ENCODE peak calls at places on chromosome 10, in five cellular contexts. One of them, this sample, is unnamed.

GRCh38 chr10:13659887-13660544 is 73.3 kb downstream of the PRPF18 start:
- DNase-seq in MM.1S: peak; percentile 35
- DNase-seq in cardiac muscle cell: peak; percentile 85
- DNase-seq in osteocyte: no peak
- DNase-seq in A549: peak; percentile 59
- DNase-seq in this sample: peak; percentile 66

GRCh38 chr10:62554632-62555199 is 180.5 kb downstream of the ZNF365 start:
- DNase-seq in cardiac muscle cell: peak; percentile 71
- DNase-seq in MM.1S: peak; percentile 43
- DNase-seq in A549: no peak
- DNase-seq in osteocyte: no peak
- DNase-seq in this sample: no peak

GRCh38 chr10:126570631-126571170 is 99.8 kb downstream of the C10orf90 start:
- DNase-seq in osteocyte: no peak
- DNase-seq in A549: no peak
- DNase-seq in MM.1S: no peak
- DNase-seq in cardiac muscle cell: no peak
- DNase-seq in this sample: no peak

GRCh38 chr10:80486151-80486692 is 32.1 kb downstream of the TSPAN14 start:
- DNase-seq in A549: no peak
- DNase-seq in MM.1S: no peak
- DNase-seq in osteocyte: no peak
- DNase-seq in cardiac muscle cell: no peak
- DNase-seq in this sample: no peak

GRCh38 chr10:28939352-28940157 is 262.2 kb downstream of the BAMBI start:
- DNase-seq in A549: peak; percentile 92
- DNase-seq in osteocyte: no peak
- DNase-seq in cardiac muscle cell: peak; percentile 98
- DNase-seq in MM.1S: no peak
- DNase-seq in this sample: no peak

GRCh38 chr10:28940158-28940888 is 263.0 kb downstream of the BAMBI start:
- DNase-seq in A549: peak; percentile 19
- DNase-seq in osteocyte: no peak
- DNase-seq in MM.1S: no peak
- DNase-seq in cardiac muscle cell: no peak
- DNase-seq in this sample: no peak

GRCh38 chr10:86953747-86954680 is 3.4 kb downstream of the MMRN2 start:
- DNase-seq in cardiac muscle cell: peak; percentile 86
- DNase-seq in A549: no peak
- DNase-seq in MM.1S: no peak
- DNase-seq in osteocyte: no peak
- DNase-seq in this sample: no peak

GRCh38 chr10:118241229-118242137 is 100.6 kb downstream of the FAM204A start:
- DNase-seq in cardiac muscle cell: peak; percentile 88
- DNase-seq in osteocyte: peak; percentile 89
- DNase-seq in A549: peak; percentile 31
- DNase-seq in MM.1S: peak; percentile 67
- DNase-seq in this sample: no peak

GRCh38 chr10:70835895-70836294 is 20.1 kb downstream of the SGPL1 start:
- DNase-seq in A549: no peak
- DNase-seq in cardiac muscle cell: peak; percentile 77
- DNase-seq in osteocyte: no peak
- DNase-seq in MM.1S: no peak
- DNase-seq in this sample: no peak

GRCh38 chr10:129761981-129762956 is 201.8 kb downstream of the EBF3 start:
- DNase-seq in osteocyte: peak; percentile 57
- DNase-seq in MM.1S: no peak
- DNase-seq in cardiac muscle cell: no peak
- DNase-seq in A549: no peak
- DNase-seq in this sample: no peak

GRCh38 chr10:98312816-98313215 is 44.8 kb upstream of the LOXL4 start:
- DNase-seq in osteocyte: no peak
- DNase-seq in MM.1S: no peak
- DNase-seq in cardiac muscle cell: no peak
- DNase-seq in A549: no peak
- DNase-seq in this sample: no peak

GRCh38 chr10:61939575-61940301 is 38.2 kb downstream of the ARID5B start:
- DNase-seq in A549: no peak
- DNase-seq in cardiac muscle cell: peak; percentile 73
- DNase-seq in MM.1S: no peak
- DNase-seq in osteocyte: no peak
- DNase-seq in this sample: no peak

GRCh38 chr10:119611433-119611832 is 14.7 kb upstream of the TIAL1 start:
- DNase-seq in cardiac muscle cell: no peak
- DNase-seq in MM.1S: no peak
- DNase-seq in osteocyte: no peak
- DNase-seq in A549: no peak
- DNase-seq in this sample: no peak

DNA sequence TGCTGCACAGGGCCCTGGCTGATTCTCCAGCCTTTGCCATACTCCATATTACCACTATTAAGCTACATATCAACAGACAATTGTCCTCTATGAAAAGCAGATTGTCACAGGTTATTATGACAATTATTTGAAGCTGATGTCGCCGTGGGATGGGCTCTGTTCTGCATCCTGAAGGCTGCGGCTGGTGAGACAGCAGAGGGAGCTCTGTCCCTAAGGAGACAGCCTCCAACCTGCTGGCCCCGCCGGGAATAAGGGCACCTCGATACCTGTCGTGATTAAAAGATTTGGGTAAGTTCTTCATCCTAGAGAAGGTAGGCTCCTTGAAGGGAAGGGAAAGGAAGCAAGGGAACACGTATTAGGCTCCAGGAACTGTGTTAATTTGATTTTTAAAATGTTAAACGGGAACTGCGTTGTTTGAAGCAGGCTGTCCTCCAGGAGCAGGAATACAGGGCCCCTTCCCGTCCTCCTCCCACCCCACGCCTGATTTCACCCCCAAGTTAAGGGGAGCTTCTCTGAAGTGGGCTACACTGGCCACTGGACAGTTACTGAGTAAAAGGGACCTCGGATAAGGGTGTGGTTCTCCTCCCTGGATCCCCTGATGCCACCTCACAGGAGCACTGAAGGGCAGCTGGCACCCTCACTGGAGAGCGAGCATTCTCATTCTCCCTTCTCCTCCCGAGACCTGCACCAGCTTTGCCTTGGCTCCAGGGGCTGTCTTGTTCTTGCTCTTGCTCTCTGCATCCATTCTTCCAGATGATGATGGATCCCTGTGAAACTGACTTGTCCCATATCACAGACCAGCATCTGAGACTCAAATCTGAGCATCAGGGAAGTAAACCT is 11.8 kb upstream of the TIAL1 start:
- DNase-seq in osteocyte: peak; percentile 79
- DNase-seq in A549: peak; percentile 58
- DNase-seq in MM.1S: no peak
- DNase-seq in cardiac muscle cell: peak; percentile 29
- DNase-seq in this sample: no peak
- TF ChIP-seq CTCF in osteocyte: peak; percentile 72
- TF ChIP-seq CTCF in A549: peak; percentile 90
- TF ChIP-seq CTCF in MM.1S: peak; percentile 52
- TF ChIP-seq CTCF in cardiac muscle cell: peak; percentile 62
- TF ChIP-seq CTCF in this sample: peak; percentile 83

GRCh38 chr10:9301554-9301953 is 1247.1 kb downstream of the GATA3 start:
- DNase-seq in MM.1S: no peak
- DNase-seq in osteocyte: no peak
- DNase-seq in cardiac muscle cell: no peak
- DNase-seq in A549: no peak
- DNase-seq in this sample: no peak

GRCh38 chr10:9301148-9301547 is 1246.7 kb downstream of the GATA3 start:
- DNase-seq in osteocyte: no peak
- DNase-seq in cardiac muscle cell: no peak
- DNase-seq in A549: no peak
- DNase-seq in MM.1S: no peak
- DNase-seq in this sample: no peak

GRCh38 chr10:9305018-9305655 is 1250.6 kb downstream of the GATA3 start:
- DNase-seq in A549: no peak
- DNase-seq in cardiac muscle cell: peak; percentile 43
- DNase-seq in osteocyte: no peak
- DNase-seq in MM.1S: peak; percentile 34
- DNase-seq in this sample: no peak

GRCh38 chr10:9299966-9300365 is 1245.5 kb downstream of the GATA3 start:
- DNase-seq in osteocyte: no peak
- DNase-seq in A549: no peak
- DNase-seq in MM.1S: no peak
- DNase-seq in cardiac muscle cell: no peak
- DNase-seq in this sample: no peak

GRCh38 chr10:9302142-9302746 is 1247.8 kb downstream of the GATA3 start:
- DNase-seq in osteocyte: no peak
- DNase-seq in A549: peak; percentile 16
- DNase-seq in MM.1S: peak; percentile 60
- DNase-seq in cardiac muscle cell: peak; percentile 65
- DNase-seq in this sample: no peak
- TF ChIP-seq CTCF in osteocyte: peak; percentile 54
- TF ChIP-seq CTCF in A549: peak; percentile 71
- TF ChIP-seq CTCF in MM.1S: peak; percentile 46
- TF ChIP-seq CTCF in cardiac muscle cell: no peak
- TF ChIP-seq CTCF in this sample: peak; percentile 50

DNA sequence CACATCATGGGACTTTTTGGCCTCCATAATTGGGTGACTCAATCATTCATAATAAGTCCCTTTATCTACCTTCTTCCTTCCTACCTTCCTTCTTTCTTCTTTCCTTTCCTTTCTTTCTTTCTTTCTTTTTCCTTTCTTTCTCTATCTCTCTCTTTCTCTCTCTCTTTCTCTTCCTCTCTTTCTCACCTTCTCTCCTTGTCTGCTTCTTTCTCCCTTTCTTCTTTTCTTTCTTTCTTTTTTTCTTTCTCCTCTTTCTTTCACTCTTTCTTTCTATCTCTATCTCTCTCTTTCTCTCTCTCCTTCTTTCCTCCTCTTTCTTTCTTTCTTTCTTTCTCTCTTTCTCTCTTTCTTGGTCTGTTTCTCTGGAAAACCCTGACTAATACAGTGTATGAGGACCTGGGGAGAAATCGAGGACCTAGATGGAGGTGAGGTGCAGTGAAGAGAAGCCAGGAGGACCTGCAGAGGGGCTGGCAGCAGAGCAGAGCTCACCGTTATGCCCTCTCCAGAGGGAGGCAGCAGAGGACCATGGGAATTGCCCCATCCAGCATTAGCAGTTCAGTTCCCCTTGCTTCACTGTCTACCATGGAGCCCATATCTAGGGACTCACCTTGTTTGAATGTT is 52.7 kb upstream of the BTRC start:
- DNase-seq in cardiac muscle cell: peak; percentile 67
- DNase-seq in A549: peak; percentile 60
- DNase-seq in osteocyte: no peak
- DNase-seq in MM.1S: peak; percentile 40
- DNase-seq in this sample: no peak
- TF ChIP-seq CTCF in cardiac muscle cell: peak; percentile 63
- TF ChIP-seq CTCF in A549: peak; percentile 63
- TF ChIP-seq CTCF in osteocyte: peak; percentile 38
- TF ChIP-seq CTCF in MM.1S: peak; percentile 56
- TF ChIP-seq CTCF in this sample: peak; percentile 88

GRCh38 chr10:114087255-114087654 is 43.6 kb downstream of the ADRB1 start:
- DNase-seq in osteocyte: no peak
- DNase-seq in cardiac muscle cell: no peak
- DNase-seq in MM.1S: no peak
- DNase-seq in A549: no peak
- DNase-seq in this sample: no peak
- TF ChIP-seq CTCF in osteocyte: no peak
- TF ChIP-seq CTCF in cardiac muscle cell: no peak
- TF ChIP-seq CTCF in MM.1S: no peak
- TF ChIP-seq CTCF in A549: no peak
- TF ChIP-seq CTCF in this sample: no peak

GRCh38 chr10:123381271-123381670 is 227.1 kb downstream of the BUB3 start:
- DNase-seq in osteocyte: no peak
- DNase-seq in A549: no peak
- DNase-seq in MM.1S: no peak
- DNase-seq in cardiac muscle cell: peak; percentile 1
- DNase-seq in this sample: no peak

GRCh38 chr10:123379156-123379555 is 225.0 kb downstream of the BUB3 start:
- DNase-seq in cardiac muscle cell: no peak
- DNase-seq in osteocyte: no peak
- DNase-seq in A549: no peak
- DNase-seq in MM.1S: no peak
- DNase-seq in this sample: no peak

GRCh38 chr10:123378302-123378701 is 224.1 kb downstream of the BUB3 start:
- DNase-seq in osteocyte: no peak
- DNase-seq in A549: no peak
- DNase-seq in MM.1S: no peak
- DNase-seq in cardiac muscle cell: no peak
- DNase-seq in this sample: no peak

GRCh38 chr10:123377883-123378282 is 223.7 kb downstream of the BUB3 start:
- DNase-seq in MM.1S: no peak
- DNase-seq in osteocyte: no peak
- DNase-seq in A549: no peak
- DNase-seq in cardiac muscle cell: no peak
- DNase-seq in this sample: no peak

DNA sequence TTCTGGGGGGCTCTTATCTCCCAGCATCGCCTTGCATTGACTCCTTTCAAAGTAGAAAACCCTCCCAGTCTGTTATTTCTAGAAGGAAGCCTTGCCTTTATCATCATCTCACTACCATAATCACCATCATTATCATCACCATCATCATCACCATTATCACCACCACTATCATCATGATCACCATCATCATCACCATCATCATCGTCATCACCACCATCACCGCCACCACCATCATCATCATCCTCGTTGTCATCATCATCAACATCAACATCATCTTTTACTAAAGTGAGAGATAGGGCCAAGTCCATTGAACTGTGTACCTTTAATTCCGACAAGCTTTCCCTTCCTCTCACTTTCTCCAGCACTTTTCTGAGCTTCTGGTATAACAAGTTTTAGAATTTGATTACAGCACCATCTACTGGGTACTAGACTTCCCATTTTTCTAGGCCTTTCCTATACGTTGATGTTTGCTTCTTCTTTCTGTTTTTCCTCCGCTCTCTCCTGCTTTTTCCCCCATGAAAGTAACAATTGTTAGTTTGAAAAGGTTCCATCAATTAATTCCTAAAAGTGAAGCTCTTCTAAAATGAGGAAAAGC is 226.4 kb downstream of the BUB3 start:
- DNase-seq in MM.1S: no peak
- DNase-seq in osteocyte: no peak
- DNase-seq in cardiac muscle cell: peak; percentile 29
- DNase-seq in A549: peak; percentile 12
- DNase-seq in this sample: no peak
- TF ChIP-seq CTCF in MM.1S: no peak
- TF ChIP-seq CTCF in osteocyte: peak; percentile 24
- TF ChIP-seq CTCF in cardiac muscle cell: peak; percentile 34
- TF ChIP-seq CTCF in A549: peak; percentile 52
- TF ChIP-seq CTCF in this sample: peak; percentile 42

GRCh38 chr10:123272171-123272570 is 118.0 kb downstream of the BUB3 start:
- DNase-seq in MM.1S: no peak
- DNase-seq in osteocyte: no peak
- DNase-seq in A549: peak; percentile 9
- DNase-seq in cardiac muscle cell: no peak
- DNase-seq in this sample: no peak
- TF ChIP-seq CTCF in MM.1S: no peak
- TF ChIP-seq CTCF in osteocyte: no peak
- TF ChIP-seq CTCF in A549: no peak
- TF ChIP-seq CTCF in cardiac muscle cell: peak; percentile 19
- TF ChIP-seq CTCF in this sample: peak; percentile 17